ENCODE peak calls at places on chromosome 10, in ten cellular contexts. F, H, Z, U, R, K, C, D, V and T are unnamed samples.
A peak's percentile ranks its signal among the peaks of the same experiment; 100 is the strongest.

GRCh38 chr10:102546606-102547310 is 43.0 kb downstream of the SUFU start:
- DNase-seq in F (no peak), H (no peak), Z (no peak), U (no peak), R (no peak), K (peak; percentile 66), C (no peak), D (no peak), V (no peak), T (no peak)

GRCh38 chr10:120314426-120314825 is 142.6 kb upstream of the PLPP4 start:
- DNase-seq in F (no peak), H (no peak), Z (no peak), U (no peak), R (no peak), K (no peak), C (no peak), D (no peak), V (no peak), T (no peak)

GRCh38 chr10:8061274-8062211 is 7.1 kb downstream of the GATA3 start:
- DNase-seq in F (peak; percentile 71), H (no peak), Z (no peak), U (no peak), R (no peak), K (no peak), C (no peak), D (no peak), V (no peak), T (no peak)

GRCh38 chr10:105718207-105718995 is 1077.3 kb downstream of the SORCS3 start:
- DNase-seq in F (no peak), H (no peak), Z (no peak), U (no peak), R (no peak), K (no peak), C (no peak), D (no peak), V (no peak), T (no peak)

GRCh38 chr10:68434657-68435056 is 27.6 kb upstream of the RUFY2 start:
- DNase-seq in F (no peak), H (no peak), Z (no peak), U (no peak), R (no peak), K (no peak), C (no peak), D (no peak), V (no peak), T (no peak)

GRCh38 chr10:3067045-3067858 is at the start of gene PFKP:
- DNase-seq in F (no peak), H (no peak), Z (no peak), U (no peak), R (no peak), K (peak; percentile 89), C (peak; percentile 74), D (peak; percentile 71), V (peak; percentile 88), T (peak; percentile 58)

GRCh38 chr10:71312840-71313789 is 5.9 kb upstream of the SLC29A3 start:
- DNase-seq in F (no peak), H (no peak), Z (no peak), U (no peak), R (no peak), K (no peak), C (no peak), D (peak; percentile 94), V (no peak), T (peak; percentile 53)

GRCh38 chr10:22629843-22630228 is 84.5 kb downstream of the PIP4K2A start:
- DNase-seq in F (no peak), H (no peak), Z (peak; percentile 48), U (no peak), R (no peak), K (no peak), C (no peak), D (no peak), V (no peak), T (no peak)

GRCh38 chr10:49761789-49762565 is at the start of gene OGDHL:
- DNase-seq in F (peak; percentile 58), H (no peak), Z (no peak), U (peak; percentile 46), R (peak; percentile 28), K (peak; percentile 97), C (peak; percentile 91), D (no peak), V (peak; percentile 81), T (peak; percentile 27)

GRCh38 chr10:11236234-11236633 is 218.6 kb downstream of the CELF2 start:
- DNase-seq in F (no peak), H (no peak), Z (no peak), U (no peak), R (no peak), K (no peak), C (no peak), D (no peak), V (no peak), T (no peak)

GRCh38 chr10:30160431-30160982 is 101.1 kb upstream of the JCAD start:
- DNase-seq in F (no peak), H (no peak), Z (no peak), U (no peak), R (no peak), K (no peak), C (no peak), D (no peak), V (no peak), T (no peak)

GRCh38 chr10:122128357-122128756 is 139.4 kb downstream of the TACC2 start:
- DNase-seq in F (peak; percentile 74), H (no peak), Z (no peak), U (peak; percentile 44), R (no peak), K (no peak), C (no peak), D (peak; percentile 94), V (no peak), T (peak; percentile 52)

GRCh38 chr10:127919418-127920191 is 12.7 kb downstream of the PTPRE start:
- DNase-seq in F (peak; percentile 83), H (no peak), Z (no peak), U (no peak), R (no peak), K (peak; percentile 64), C (peak; percentile 44), D (peak; percentile 52), V (no peak), T (no peak)

GRCh38 chr10:70761727-70762350 is 23.3 kb downstream of the TBATA start:
- DNase-seq in F (no peak), H (no peak), Z (no peak), U (no peak), R (no peak), K (no peak), C (no peak), D (peak; percentile 57), V (peak; percentile 51), T (no peak)

GRCh38 chr10:14271621-14272020 is 59.1 kb downstream of the FRMD4A start:
- DNase-seq in F (no peak), H (no peak), Z (no peak), U (no peak), R (no peak), K (no peak), C (no peak), D (no peak), V (no peak), T (no peak)

GRCh38 chr10:34127676-34128075 is 687.4 kb downstream of the PARD3 start:
- DNase-seq in F (no peak), H (no peak), Z (no peak), U (no peak), R (no peak), K (no peak), C (no peak), D (no peak), V (no peak), T (no peak)

GRCh38 chr10:78028438-78029293 is 649 bp downstream of the POLR3A start:
- DNase-seq in F (peak; percentile 62), H (no peak), Z (no peak), U (no peak), R (peak; percentile 84), K (no peak), C (no peak), D (peak; percentile 54), V (peak; percentile 78), T (peak; percentile 20)

GRCh38 chr10:5560844-5561703 is 36.3 kb downstream of the CALML3 start:
- DNase-seq in F (no peak), H (no peak), Z (no peak), U (peak; percentile 23), R (peak; percentile 55), K (no peak), C (no peak), D (peak; percentile 60), V (peak; percentile 64), T (no peak)

GRCh38 chr10:123890246-123890645 is 1.4 kb downstream of the CPXM2 start:
- DNase-seq in F (no peak), H (no peak), Z (no peak), U (no peak), R (no peak), K (no peak), C (no peak), D (peak; percentile 85), V (no peak), T (no peak)
- H3K9me3 ChIP-seq in F (no peaks in the 10 kb centered on the region), H (no peaks in the 10 kb centered on the region), Z (no peaks in the 10 kb centered on the region), U (peaks cover 3% of the 10 kb centered on the region), R (no peaks in the 10 kb centered on the region), K (no peaks in the 10 kb centered on the region), C (no peaks in the 10 kb centered on the region), D (no peaks in the 10 kb centered on the region), V (no peaks in the 10 kb centered on the region), T (no peaks in the 10 kb centered on the region)

GRCh38 chr10:86017841-86018734 is 348.5 kb downstream of the GRID1 start:
- DNase-seq in F (no peak), H (no peak), Z (peak; percentile 45), U (no peak), R (no peak), K (no peak), C (no peak), D (no peak), V (no peak), T (no peak)
- TF ChIP-seq POLR2AphosphoS5 in F (no peak), H (no peak), Z (no peak), U (no peak), R (no peak), K (no peak), C (no peak), D (no peak), V (peak; percentile 19), T (no peak)

DNA sequence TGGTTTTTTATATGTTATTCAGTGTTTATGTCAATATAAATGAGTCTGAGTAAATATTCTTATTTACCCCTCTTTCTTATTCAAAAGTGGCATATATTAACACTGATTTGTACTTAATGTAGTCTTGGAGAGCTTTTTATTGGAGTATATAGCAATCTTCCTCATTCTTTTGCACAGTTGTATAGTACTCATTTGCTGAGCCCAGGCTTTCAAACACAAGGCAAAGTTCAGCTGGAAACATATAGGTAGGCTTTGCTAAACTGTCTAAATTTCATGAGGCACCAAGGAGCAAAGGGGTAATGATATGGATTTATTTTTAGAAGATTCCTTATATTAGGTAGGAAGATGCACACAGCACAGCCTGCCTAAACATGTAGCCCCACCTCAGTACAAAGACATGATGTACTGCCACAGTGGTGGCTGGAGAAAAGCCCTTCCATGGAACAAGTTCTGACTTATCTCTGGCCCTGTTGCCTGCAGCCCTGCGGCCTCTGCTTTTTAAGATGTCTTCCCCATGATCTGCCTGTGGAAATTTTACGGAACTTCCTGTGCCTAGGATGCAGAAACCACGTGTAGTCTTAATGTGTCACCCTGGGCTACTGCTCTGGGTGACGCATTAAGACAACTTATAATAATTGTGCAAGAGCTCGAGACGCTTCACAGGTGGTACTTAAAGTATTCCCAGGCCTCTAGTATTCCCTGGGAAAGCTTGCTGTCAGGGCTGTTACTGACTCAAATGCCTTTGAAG is 9.6 kb upstream of the PDCD4 start:
- DNase-seq in F (no peak), H (no peak), Z (no peak), U (no peak), R (no peak), K (no peak), C (no peak), D (no peak), V (no peak), T (no peak)
- H3K4me1 ChIP-seq in F (no peaks in the 10 kb centered on the region), H (peaks cover 11% of the 10 kb centered on the region), Z (peaks cover 93% of the 10 kb centered on the region), U (peaks cover 73% of the 10 kb centered on the region), R (peaks cover 79% of the 10 kb centered on the region), K (no peaks in the 10 kb centered on the region), C (no peaks in the 10 kb centered on the region), D (peaks cover 43% of the 10 kb centered on the region), V (peaks cover 100% of the 10 kb centered on the region), T (peaks cover 97% of the 10 kb centered on the region)

GRCh38 chr10:18572959-18573561 is 78.3 kb downstream of the NSUN6 start:
- DNase-seq in F (no peak), H (no peak), Z (no peak), U (no peak), R (no peak), K (no peak), C (no peak), D (no peak), V (no peak), T (no peak)
- H3K9me3 ChIP-seq in F (no peaks in the 10 kb centered on the region), H (no peaks in the 10 kb centered on the region), Z (peaks cover 4% of the 10 kb centered on the region), U (no peaks in the 10 kb centered on the region), R (peaks cover 56% of the 10 kb centered on the region), K (no peaks in the 10 kb centered on the region), C (peaks cover 12% of the 10 kb centered on the region), D (no peaks in the 10 kb centered on the region), V (no peaks in the 10 kb centered on the region), T (no peaks in the 10 kb centered on the region)